ENCODE peak calls at places on chromosomes 2 and 18, in seven cellular contexts. F, H, D, P, W, M and X are unnamed samples.

GRCh38 chr2:101501443-101501842 is 26.5 kb upstream of the RFX8 start:
- DNase-seq in F (peak; percentile 62), H (no peak), D (no peak), P (no peak), W (no peak), M (peak; percentile 39), X (no peak)

GRCh38 chr18:27964811-27965210 is 212.1 kb downstream of the CDH2 start:
- DNase-seq in F (peak; percentile 51), H (peak; percentile 82), D (no peak), P (peak; percentile 2), W (no peak), M (no peak), X (no peak)

GRCh38 chr2:108305901-108306300 is 17.2 kb downstream of the SULT1C2 start:
- DNase-seq in F (peak; percentile 42), H (no peak), D (no peak), P (no peak), W (no peak), M (peak; percentile 48), X (no peak)

GRCh38 chr18:12679183-12679786 is 21.4 kb upstream of the SPIRE1 start:
- DNase-seq in F (no peak), H (no peak), D (peak; percentile 77), P (peak; percentile 82), W (no peak), M (peak; percentile 65), X (no peak)

GRCh38 chr2:71458413-71459083 is 5.2 kb downstream of the DYSF start:
- DNase-seq in F (peak; percentile 72), H (no peak), D (no peak), P (peak; percentile 36), W (no peak), M (peak; percentile 57), X (no peak)

GRCh38 chr2:191376981-191377629 is 131.9 kb downstream of the MYO1B start:
- DNase-seq in F (peak; percentile 95), H (peak; percentile 14), D (peak; percentile 92), P (peak; percentile 91), W (peak; percentile 80), M (peak; percentile 96), X (no peak)

GRCh38 chr2:102126169-102126568 is 16.4 kb upstream of the IL1R1 start:
- DNase-seq in F (no peak), H (no peak), D (no peak), P (no peak), W (no peak), M (no peak), X (no peak)

GRCh38 chr2:98664323-98664722 is 55.9 kb downstream of the UNC50 start:
- DNase-seq in F (no peak), H (no peak), D (no peak), P (no peak), W (peak; percentile 13), M (peak; percentile 30), X (no peak)

GRCh38 chr2:217335341-217335966 is 475.6 kb upstream of the TNP1 start:
- DNase-seq in F (no peak), H (no peak), D (no peak), P (no peak), W (no peak), M (peak; percentile 26), X (no peak)

GRCh38 chr2:66888791-66889631 is 454.1 kb downstream of the MEIS1 start:
- DNase-seq in F (peak; percentile 100), H (no peak), D (peak; percentile 44), P (no peak), W (no peak), M (peak; percentile 96), X (no peak)

GRCh38 chr2:66170681-66171234 is 264.2 kb upstream of the MEIS1 start:
- DNase-seq in F (no peak), H (no peak), D (no peak), P (no peak), W (no peak), M (no peak), X (no peak)

GRCh38 chr2:20571644-20572215 is 79.2 kb downstream of the HS1BP3 start:
- DNase-seq in F (no peak), H (no peak), D (no peak), P (peak; percentile 43), W (no peak), M (no peak), X (no peak)

DNA sequence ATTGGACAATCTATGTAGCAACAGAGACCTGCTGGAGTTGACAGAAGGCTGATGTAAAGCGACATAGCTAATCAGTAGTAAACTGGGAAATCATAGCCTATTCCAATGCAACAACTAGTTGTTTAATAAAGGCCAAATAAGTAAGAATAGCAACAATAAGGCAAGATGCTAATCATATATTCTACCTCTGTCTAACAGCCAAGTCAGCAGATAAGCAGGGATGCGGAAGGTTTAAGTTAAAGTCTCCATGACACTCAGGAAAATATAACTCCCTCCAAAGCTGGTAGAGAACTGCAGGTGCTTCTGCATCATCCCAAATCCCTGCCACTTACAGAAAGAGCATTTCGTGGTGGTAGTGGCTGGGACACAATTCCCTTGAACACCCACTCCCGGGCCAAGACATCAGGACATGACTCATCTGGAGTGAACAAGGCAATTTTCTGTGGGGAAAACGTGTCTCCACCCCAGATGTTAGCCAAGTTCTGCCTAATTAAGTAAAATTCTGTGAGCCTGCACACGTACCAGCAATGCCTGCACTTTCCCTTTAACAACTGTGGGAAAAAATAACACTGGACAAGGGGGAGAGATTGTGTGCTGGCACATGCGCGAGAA is 413.6 kb upstream of the ID2 start:
- DNase-seq in F (peak; percentile 46), H (no peak), D (peak; percentile 45), P (no peak), W (no peak), M (peak; percentile 73), X (no peak)
- TF ChIP-seq EZH2 in F (no peak), H (no peak), D (no peak), P (no peak), W (no peak), M (no peak), X (no peak)

DNA sequence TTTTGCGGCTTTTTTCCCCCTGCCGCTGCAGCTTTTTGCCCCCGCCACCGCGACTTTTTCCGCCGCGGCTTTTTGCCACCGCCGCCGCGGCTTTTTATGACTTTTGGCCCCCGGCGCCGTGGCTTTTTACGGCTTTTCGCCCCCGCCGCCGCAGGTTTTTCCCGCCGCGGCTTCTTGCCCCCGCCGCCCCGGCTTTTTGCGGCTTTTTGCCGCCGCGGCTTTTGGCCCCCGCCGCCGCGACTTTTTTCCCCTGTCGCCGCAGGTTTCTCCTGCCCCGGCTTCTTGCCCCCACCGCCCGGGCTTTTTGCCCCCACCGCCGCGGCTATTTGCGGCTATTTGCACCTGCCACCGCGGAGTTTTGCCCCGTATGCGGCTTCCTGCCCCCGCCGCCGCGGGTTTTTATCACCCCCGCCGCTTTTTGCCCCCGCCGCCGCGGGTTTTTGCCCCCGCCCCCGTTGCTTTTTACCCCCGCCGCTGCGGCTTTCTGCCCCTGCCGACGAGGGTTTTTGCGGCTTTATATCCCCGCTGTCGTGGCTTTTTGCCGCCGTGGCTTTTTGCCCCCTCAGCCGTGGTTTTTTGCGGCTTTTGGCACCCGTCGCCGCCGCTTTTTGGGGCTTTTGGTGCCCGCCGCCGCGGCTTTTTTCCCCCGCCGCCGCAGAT is 2750.9 kb downstream of the RPIA start:
- DNase-seq in F (no peak), H (peak; percentile 32), D (peak; percentile 18), P (peak; percentile 1), W (no peak), M (peak; percentile 34), X (peak; percentile 40)
- TF ChIP-seq EZH2 in F (peak; percentile 93), H (peak; percentile 92), D (peak; percentile 94), P (no peak), W (no peak), M (peak; percentile 98), X (no peak)

GRCh38 chr2:54983345-54984235 is 66.7 kb downstream of the RTN4 start:
- DNase-seq in F (peak; percentile 62), H (no peak), D (no peak), P (peak; percentile 39), W (peak; percentile 4), M (peak; percentile 73), X (no peak)

GRCh38 chr2:54981409-54981808 is 68.8 kb downstream of the RTN4 start:
- DNase-seq in F (no peak), H (no peak), D (no peak), P (no peak), W (no peak), M (no peak), X (no peak)

GRCh38 chr2:54975598-54976507 is 74.4 kb downstream of the RTN4 start:
- DNase-seq in F (no peak), H (no peak), D (no peak), P (no peak), W (no peak), M (no peak), X (no peak)

GRCh38 chr2:54977149-54977548 is 73.1 kb downstream of the RTN4 start:
- DNase-seq in F (no peak), H (no peak), D (no peak), P (no peak), W (no peak), M (no peak), X (peak; percentile 89)

DNA sequence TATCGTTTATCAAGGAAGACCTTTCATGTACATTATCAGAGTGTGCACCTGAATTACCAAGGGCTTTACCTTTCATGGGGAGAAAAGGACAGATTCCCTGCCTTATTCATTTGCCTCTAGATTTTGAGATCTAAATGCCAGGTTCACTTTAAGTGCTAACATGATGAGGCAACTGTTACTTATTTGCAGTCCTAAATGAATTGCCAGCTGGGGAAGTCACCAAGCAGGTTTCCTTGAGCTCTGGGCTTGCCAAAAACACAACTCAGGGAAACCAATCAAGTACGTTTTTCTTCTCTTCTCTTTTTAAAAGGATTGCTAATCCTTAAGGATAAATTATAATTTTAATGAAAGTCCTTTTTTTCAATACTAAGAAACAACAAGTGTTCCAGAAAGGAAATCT is 70.6 kb downstream of the RTN4 start:
- DNase-seq in F (no peak), H (peak; percentile 42), D (peak; percentile 31), P (no peak), W (no peak), M (peak; percentile 56), X (no peak)
- TF ChIP-seq EZH2 in F (no peak), H (no peak), D (no peak), P (no peak), W (no peak), M (no peak), X (no peak)

GRCh38 chr18:34224423-34225217 is at the start of gene NOL4:
- DNase-seq in F (peak; percentile 37), H (peak; percentile 99), D (peak; percentile 95), P (peak; percentile 19), W (no peak), M (peak; percentile 22), X (no peak)
- TF ChIP-seq EZH2 in F (peak; percentile 63), H (peak; percentile 60), D (no peak), P (no peak), W (no peak), M (no peak), X (no peak)

GRCh38 chr18:13823707-13824395 is at the start of gene MC5R:
- DNase-seq in F (peak; percentile 4), H (peak; percentile 82), D (peak; percentile 74), P (peak; percentile 53), W (no peak), M (peak; percentile 82), X (peak; percentile 67)
- TF ChIP-seq EZH2 in F (no peak), H (no peak), D (no peak), P (no peak), W (no peak), M (no peak), X (no peak)